ENCODE peak calls at places on chromosomes 3 and 15, in five cellular contexts. U, E, K, J and V are unnamed samples.

GRCh38 chr3:106963446-106963845 is 413.8 kb upstream of the CCDC54 start:
- DNase-seq in U (no peak), E (peak; percentile 82), K (no peak), J (no peak), V (no peak)

GRCh38 chr15:24318981-24319380 is 356.6 kb upstream of the NPAP1 start:
- DNase-seq in U (no peak), E (no peak), K (no peak), J (no peak), V (no peak)

GRCh38 chr3:23202203-23202920 is 765 bp upstream of the UBE2E2 start:
- DNase-seq in U (no peak), E (peak; percentile 17), K (peak; percentile 79), J (peak; percentile 66), V (no peak)

GRCh38 chr3:185067173-185067572 is 85.7 kb downstream of the C3orf70 start:
- DNase-seq in U (no peak), E (no peak), K (no peak), J (no peak), V (no peak)

GRCh38 chr15:66276546-66276945 is 16.8 kb upstream of the DIS3L start:
- DNase-seq in U (no peak), E (no peak), K (no peak), J (no peak), V (no peak)

GRCh38 chr15:81939604-81940440 is 106.0 kb downstream of the MEX3B start:
- DNase-seq in U (no peak), E (peak; percentile 64), K (peak; percentile 61), J (peak; percentile 45), V (no peak)

GRCh38 chr3:14154895-14155432 is 23.4 kb downstream of the XPC start:
- DNase-seq in U (no peak), E (no peak), K (peak; percentile 44), J (no peak), V (no peak)

GRCh38 chr3:148962513-148962912 is 28.8 kb upstream of the GYG1 start:
- DNase-seq in U (no peak), E (peak; percentile 88), K (peak; percentile 89), J (peak; percentile 4), V (no peak)

GRCh38 chr15:51917493-51917892 is 54.1 kb downstream of the LEO1 start:
- DNase-seq in U (no peak), E (peak; percentile 41), K (peak; percentile 80), J (peak; percentile 28), V (no peak)

GRCh38 chr3:53196575-53197407 is 35.8 kb downstream of the PRKCD start:
- DNase-seq in U (no peak), E (peak; percentile 59), K (peak; percentile 89), J (peak; percentile 76), V (no peak)

GRCh38 chr15:101449471-101450425 is 39.8 kb downstream of the PCSK6 start:
- DNase-seq in U (no peak), E (no peak), K (no peak), J (no peak), V (no peak)

GRCh38 chr15:79140846-79141570 is 50.4 kb upstream of the RASGRF1 start:
- DNase-seq in U (no peak), E (no peak), K (no peak), J (no peak), V (no peak)

GRCh38 chr3:121488628-121489027 is 57.2 kb downstream of the POLQ start:
- DNase-seq in U (no peak), E (no peak), K (no peak), J (no peak), V (no peak)

GRCh38 chr3:101026881-101027678 is 33.9 kb upstream of the ABI3BP start:
- DNase-seq in U (no peak), E (no peak), K (no peak), J (no peak), V (no peak)

GRCh38 chr3:115913069-115913686 is 289.9 kb downstream of the GAP43 start:
- DNase-seq in U (no peak), E (peak; percentile 21), K (no peak), J (no peak), V (no peak)

GRCh38 chr3:65326574-65326973 is 638.8 kb upstream of the ADAMTS9 start:
- DNase-seq in U (no peak), E (no peak), K (no peak), J (no peak), V (no peak)

GRCh38 chr15:39887832-39888231 is 32.2 kb downstream of the GPR176 start:
- DNase-seq in U (no peak), E (peak; percentile 57), K (peak; percentile 69), J (peak; percentile 13), V (no peak)